ENCODE peak calls at places on chromosome 4, in five cellular contexts. D, R, K, B and Z are unnamed samples.

GRCh38 chr4:4394644-4395043 is 7.7 kb downstream of the NSG1 start:
- DNase-seq in D (no peak), R (peak; percentile 51), K (no peak), B (no peak), Z (no peak)

GRCh38 chr4:158758142-158758541 is 10.7 kb upstream of the FNIP2 start:
- DNase-seq in D (no peak), R (peak; percentile 54), K (no peak), B (no peak), Z (no peak)

GRCh38 chr4:1238676-1239000 is 10.3 kb downstream of the CTBP1 start:
- DNase-seq in D (no peak), R (no peak), K (no peak), B (no peak), Z (no peak)

GRCh38 chr4:1240721-1241465 is 8.0 kb downstream of the CTBP1 start:
- DNase-seq in D (no peak), R (no peak), K (peak; percentile 4), B (no peak), Z (no peak)

GRCh38 chr4:48015678-48016077 is 803 bp downstream of the CNGA1 start:
- DNase-seq in D (no peak), R (no peak), K (no peak), B (peak; percentile 28), Z (no peak)

GRCh38 chr4:157819693-157820464 is 352.9 kb downstream of the GASK1B start:
- DNase-seq in D (no peak), R (no peak), K (no peak), B (no peak), Z (no peak)

GRCh38 chr4:159105761-159106243 is 2.9 kb downstream of the RAPGEF2 start:
- DNase-seq in D (no peak), R (peak; percentile 85), K (no peak), B (no peak), Z (no peak)

GRCh38 chr4:14254252-14254651 is 626.7 kb upstream of the BOD1L1 start:
- DNase-seq in D (peak; percentile 30), R (peak; percentile 6), K (no peak), B (peak; percentile 49), Z (peak; percentile 20)

GRCh38 chr4:23368081-23368697 is 521.7 kb downstream of the PPARGC1A start:
- DNase-seq in D (peak; percentile 25), R (peak; percentile 1), K (peak; percentile 78), B (peak; percentile 33), Z (no peak)

DNA sequence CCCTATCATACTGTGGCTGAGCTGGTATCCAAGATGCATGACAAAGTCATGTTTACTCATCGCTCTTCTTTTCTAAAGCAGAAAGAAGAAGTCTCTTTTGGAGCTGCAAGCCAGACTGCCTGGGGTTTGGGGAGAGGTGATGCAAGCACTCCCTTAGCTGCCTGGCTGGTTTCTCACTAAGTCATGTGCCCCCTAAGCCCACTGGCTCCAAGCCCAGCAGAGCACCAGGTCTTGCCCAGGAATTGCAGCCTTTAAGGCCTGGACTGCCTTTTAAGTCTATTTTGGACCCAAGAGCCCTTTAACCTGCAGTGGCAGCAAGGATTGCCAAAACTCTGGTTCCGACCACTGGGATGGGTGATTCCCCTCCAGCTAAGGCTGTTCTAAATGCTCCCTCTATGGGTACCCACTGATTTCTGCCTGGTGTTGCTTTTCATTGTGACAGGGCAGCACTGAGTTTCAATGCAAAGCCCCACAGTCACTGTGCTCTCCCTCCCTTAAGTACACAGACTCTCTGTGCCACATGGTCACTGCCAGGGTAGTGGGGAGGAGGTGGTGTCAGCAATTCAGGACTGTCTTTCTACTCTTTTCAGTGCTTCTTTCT is 548.6 kb downstream of the TLL1 start:
- DNase-seq in D (no peak), R (peak; percentile 2), K (no peak), B (no peak), Z (no peak)
- H3K27ac ChIP-seq in D (no peak overlapping the region), R (no peak overlapping the region), K (no peak overlapping the region), B (no peak overlapping the region), Z (no peak overlapping the region)

GRCh38 chr4:186948361-186949291 is 225.0 kb upstream of the FAT1 start:
- DNase-seq in D (no peak), R (peak; percentile 83), K (no peak), B (no peak), Z (no peak)
- TF ChIP-seq CTCF in D (no peak), R (peak; percentile 66), K (no peak), B (no peak), Z (no peak)

DNA sequence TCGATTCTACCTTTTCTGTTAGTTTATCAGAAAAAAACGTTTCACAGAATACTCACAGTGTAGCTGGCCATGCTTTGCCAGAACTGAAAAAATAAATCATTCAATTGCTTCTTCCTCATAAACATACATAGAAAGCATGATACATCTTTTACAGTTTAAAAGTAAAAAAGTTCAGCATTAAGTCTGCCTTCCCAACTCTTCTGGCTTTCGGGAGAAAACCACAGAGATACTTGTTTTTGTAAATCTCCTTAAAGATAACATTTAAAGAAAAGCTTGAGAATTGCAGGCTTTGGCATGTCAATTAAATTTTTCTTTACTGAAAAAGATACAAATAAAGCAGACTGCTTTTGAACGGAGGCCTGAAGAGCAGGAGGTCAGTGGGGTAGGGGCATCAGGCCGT is 66.8 kb downstream of the SEC24D start:
- DNase-seq in D (no peak), R (no peak), K (no peak), B (no peak), Z (no peak)
- H3K27ac ChIP-seq in D (no peak overlapping the region), R (peak overlapping the region; percentile 84), K (no peak overlapping the region), B (peak overlapping the region; percentile 64), Z (no peak overlapping the region)

GRCh38 chr4:188411805-188412204 is 272.6 kb downstream of the TRIML1 start:
- DNase-seq in D (no peak), R (no peak), K (no peak), B (no peak), Z (no peak)

GRCh38 chr4:188423039-188423438 is 283.8 kb downstream of the TRIML1 start:
- DNase-seq in D (no peak), R (peak; percentile 31), K (no peak), B (no peak), Z (no peak)

GRCh38 chr4:188414441-188414840 is 275.2 kb downstream of the TRIML1 start:
- DNase-seq in D (no peak), R (peak; percentile 34), K (no peak), B (no peak), Z (no peak)

GRCh38 chr4:188412499-188412898 is 273.3 kb downstream of the TRIML1 start:
- DNase-seq in D (no peak), R (no peak), K (no peak), B (no peak), Z (no peak)

DNA sequence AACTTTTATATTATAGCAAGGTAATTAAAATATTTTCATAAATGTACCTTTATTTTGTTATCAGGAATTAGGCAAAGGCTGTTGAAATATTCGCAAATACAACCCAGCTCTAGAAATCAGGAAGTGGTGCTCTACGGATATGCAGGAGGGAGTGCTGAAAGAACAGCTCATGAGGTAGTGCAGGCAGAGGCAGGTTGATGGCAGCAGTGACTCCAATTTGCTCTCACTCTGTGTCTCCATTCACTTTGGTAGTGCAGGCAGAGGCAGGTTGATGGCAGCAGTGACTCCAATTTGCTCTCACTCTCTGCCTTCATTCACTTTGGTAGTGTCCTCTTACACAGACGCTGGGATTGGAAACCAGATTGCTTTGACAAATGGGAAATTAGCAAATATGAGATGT is 277.9 kb downstream of the TRIML1 start:
- DNase-seq in D (no peak), R (peak; percentile 15), K (no peak), B (no peak), Z (no peak)
- TF ChIP-seq CTCF in D (no peak), R (no peak), K (no peak), B (no peak), Z (no peak)

GRCh38 chr4:80202190-80202711 is 4.9 kb downstream of the PRDM8 start:
- DNase-seq in D (peak; percentile 85), R (peak; percentile 80), K (peak; percentile 64), B (peak; percentile 87), Z (peak; percentile 71)

GRCh38 chr4:80204433-80204832 is 7.1 kb downstream of the PRDM8 start:
- DNase-seq in D (no peak), R (peak; percentile 35), K (no peak), B (no peak), Z (no peak)

GRCh38 chr4:80201326-80202151 is 4.2 kb downstream of the PRDM8 start:
- DNase-seq in D (peak; percentile 39), R (peak; percentile 89), K (peak; percentile 25), B (no peak), Z (no peak)

GRCh38 chr4:80199947-80200346 is 2.6 kb downstream of the PRDM8 start:
- DNase-seq in D (no peak), R (no peak), K (no peak), B (no peak), Z (no peak)

DNA sequence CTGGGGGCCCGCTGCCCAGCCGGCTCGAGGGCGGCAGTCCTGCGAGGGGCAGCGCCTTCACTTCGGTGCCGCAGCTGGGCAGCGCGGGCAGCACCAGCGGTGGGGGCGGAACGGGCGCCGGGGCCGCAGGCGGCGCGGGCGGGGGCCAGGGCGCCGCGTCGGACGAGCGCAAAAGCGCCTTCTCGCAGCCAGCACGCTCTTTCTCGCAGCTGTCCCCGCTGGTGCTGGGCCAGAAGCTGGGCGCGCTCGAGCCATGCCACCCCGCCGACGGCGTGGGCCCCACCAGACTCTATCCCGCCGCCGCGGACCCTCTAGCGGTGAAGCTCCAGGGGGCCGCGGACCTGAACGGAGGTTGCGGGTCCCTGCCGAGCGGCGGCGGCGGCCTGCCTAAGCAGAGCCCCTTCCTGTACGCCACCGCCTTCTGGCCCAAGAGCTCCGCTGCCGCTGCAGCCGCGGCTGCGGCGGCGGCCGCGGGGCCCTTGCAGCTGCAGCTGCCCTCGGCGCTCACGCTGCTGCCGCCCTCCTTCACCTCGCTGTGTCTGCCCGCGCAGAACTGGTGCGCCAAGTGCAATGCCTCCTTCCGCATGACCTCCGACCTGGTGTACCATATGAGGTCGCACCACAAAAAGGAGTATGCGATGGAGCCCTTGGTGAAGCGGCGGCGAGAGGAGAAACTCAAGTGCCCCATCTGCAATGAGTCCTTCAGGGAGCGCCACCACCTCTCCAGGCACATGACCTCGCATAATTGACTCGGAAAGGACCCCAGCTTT is 5.7 kb downstream of the PRDM8 start:
- DNase-seq in D (peak; percentile 38), R (peak; percentile 35), K (no peak), B (no peak), Z (peak; percentile 34)
- H3K27ac ChIP-seq in D (no peak overlapping the region), R (peak overlapping the region; percentile 89), K (no peak overlapping the region), B (peak overlapping the region; percentile 77), Z (peak overlapping the region; percentile 60)

GRCh38 chr4:138522366-138522765 is 280.2 kb upstream of the SLC7A11 start:
- DNase-seq in D (no peak), R (peak; percentile 40), K (no peak), B (no peak), Z (peak; percentile 13)
- TF ChIP-seq CTCF in D (peak; percentile 19), R (peak; percentile 65), K (no peak), B (no peak), Z (no peak)

GRCh38 chr4:39230462-39230861 is 48.1 kb downstream of the WDR19 start:
- DNase-seq in D (no peak), R (no peak), K (no peak), B (no peak), Z (no peak)
- H3K27ac ChIP-seq in D (no peak overlapping the region), R (no peak overlapping the region), K (no peak overlapping the region), B (no peak overlapping the region), Z (no peak overlapping the region)

DNA sequence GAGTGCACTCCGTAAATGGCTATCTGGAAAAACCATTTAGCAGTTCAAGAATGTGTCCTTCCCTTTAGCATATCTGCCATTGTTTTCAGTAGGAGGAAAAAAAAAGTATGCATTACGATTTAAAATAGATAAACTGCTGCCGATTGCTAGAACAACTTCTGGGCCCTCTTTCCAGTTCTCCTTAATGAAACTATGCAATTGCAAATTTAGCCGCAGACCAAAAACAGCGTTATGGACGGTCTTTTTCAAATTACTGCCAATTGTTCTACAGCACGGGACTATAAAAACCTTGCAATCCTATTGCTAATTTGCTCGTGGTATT is 1.3 kb upstream of the CAMK2D start:
- DNase-seq in D (no peak), R (no peak), K (no peak), B (no peak), Z (no peak)
- TF ChIP-seq CTCF in D (no peak), R (no peak), K (no peak), B (no peak), Z (no peak)